ENCODE peak calls at places on chromosome 11, in eight cellular contexts. D, S, P, T, Y, O, U and X are unnamed samples.

GRCh38 chr11:65915821-65916251 is 3.0 kb downstream of the C11orf68 start:
- DNase-seq in U (no peak), S (no peak), P (peak; percentile 97), O (no peak), T (no peak), D (peak; percentile 72), Y (peak; percentile 98), X (no peak)

GRCh38 chr11:104663190-104664140 is 234.8 kb downstream of the CASP12 start:
- DNase-seq in Y (peak; percentile 40), S (no peak), O (no peak), P (no peak), D (no peak), T (no peak), U (no peak), X (no peak)

GRCh38 chr11:1460396-1460795 is 26.2 kb downstream of the MOB2 start:
- DNase-seq in P (peak; percentile 15), S (no peak), T (no peak), D (peak; percentile 73), Y (peak; percentile 51), U (no peak), O (no peak), X (no peak)

GRCh38 chr11:73629907-73630306 is 16.5 kb upstream of the PLEKHB1 start:
- DNase-seq in S (no peak), T (no peak), O (no peak), P (no peak), U (no peak), Y (no peak), D (no peak), X (no peak)

GRCh38 chr11:124669193-124669592 is 4.3 kb downstream of the SIAE start:
- DNase-seq in S (peak; percentile 68), P (peak; percentile 72), T (no peak), O (peak; percentile 18), D (peak; percentile 51), Y (peak; percentile 62), U (no peak), X (peak; percentile 53)

GRCh38 chr11:93740031-93740801 is 1.1 kb downstream of the TAF1D start:
- DNase-seq in P (peak; percentile 55), D (no peak), Y (peak; percentile 39), T (no peak), O (no peak), U (no peak), S (no peak), X (peak; percentile 8)

GRCh38 chr11:109644158-109644557 is 222.2 kb downstream of the C11orf87 start:
- DNase-seq in O (no peak), U (no peak), S (peak; percentile 11), Y (peak; percentile 26), T (no peak), P (peak; percentile 3), D (peak; percentile 14), X (no peak)

GRCh38 chr11:11706022-11706421 is 84.2 kb upstream of the GALNT18 start:
- DNase-seq in O (no peak), S (peak; percentile 10), Y (peak; percentile 5), U (no peak), P (no peak), D (no peak), T (no peak), X (no peak)

GRCh38 chr11:7251836-7252682 is at the start of gene SYT9:
- DNase-seq in Y (peak; percentile 5), D (peak; percentile 51), P (peak; percentile 24), U (peak; percentile 50), O (no peak), S (peak; percentile 64), T (no peak), X (no peak)

GRCh38 chr11:12274558-12275197 is 102.7 kb upstream of the PARVA start:
- DNase-seq in D (no peak), T (no peak), S (no peak), U (no peak), O (no peak), P (peak; percentile 35), Y (peak; percentile 52), X (no peak)

GRCh38 chr11:116459644-116460043 is 313.1 kb downstream of the BUD13 start:
- DNase-seq in D (no peak), S (peak; percentile 35), U (no peak), Y (no peak), P (no peak), O (no peak), T (no peak), X (no peak)

GRCh38 chr11:47408598-47409439 is 429 bp downstream of the SLC39A13 start:
- DNase-seq in P (peak; percentile 83), S (no peak), U (no peak), D (peak; percentile 48), T (no peak), O (no peak), Y (peak; percentile 86), X (no peak)

GRCh38 chr11:102926517-102926916 is 29.0 kb downstream of the MMP13 start:
- DNase-seq in T (no peak), U (no peak), O (no peak), D (no peak), Y (no peak), S (no peak), P (no peak), X (no peak)

GRCh38 chr11:18853086-18853720 is 61.6 kb upstream of the PTPN5 start:
- DNase-seq in Y (peak; percentile 28), U (no peak), T (no peak), P (peak; percentile 60), O (no peak), D (no peak), S (peak; percentile 22), X (no peak)

GRCh38 chr11:127816959-127817358 is 770.4 kb downstream of the ETS1 start:
- DNase-seq in D (no peak), Y (no peak), S (no peak), T (no peak), U (no peak), O (no peak), P (no peak), X (no peak)

GRCh38 chr11:122817121-122817520 is 21.2 kb upstream of the CRTAM start:
- DNase-seq in T (no peak), P (no peak), U (no peak), D (peak; percentile 55), S (no peak), Y (peak; percentile 34), O (no peak), X (no peak)

GRCh38 chr11:115677190-115677589 is 173.0 kb upstream of the CADM1 start:
- DNase-seq in T (no peak), U (no peak), P (no peak), D (no peak), S (no peak), O (no peak), Y (no peak), X (no peak)

GRCh38 chr11:47399860-47400812 is 8.3 kb upstream of the SLC39A13 start:
- DNase-seq in Y (no peak), S (no peak), T (no peak), D (no peak), O (no peak), P (no peak), U (peak; percentile 67), X (peak; percentile 53)

GRCh38 chr11:115941481-115941993 is 437.3 kb upstream of the CADM1 start:
- DNase-seq in O (no peak), U (no peak), T (no peak), D (peak; percentile 31), P (peak; percentile 31), S (no peak), Y (peak; percentile 8), X (no peak)

GRCh38 chr11:28976012-28976800 is 868.0 kb downstream of the METTL15 start:
- DNase-seq in T (no peak), Y (no peak), D (no peak), S (no peak), O (no peak), P (no peak), U (no peak), X (no peak)

GRCh38 chr11:132125855-132126841 is 755.7 kb downstream of the NTM start:
- DNase-seq in O (no peak), P (peak; percentile 33), S (no peak), Y (peak; percentile 33), T (no peak), U (peak; percentile 22), D (no peak), X (no peak)

GRCh38 chr11:127073621-127074020 is 73.1 kb upstream of the KIRREL3 start:
- DNase-seq in D (no peak), U (no peak), Y (no peak), T (no peak), S (no peak), O (no peak), P (no peak), X (no peak)

GRCh38 chr11:19073454-19074415 is 13.2 kb upstream of the MRGPRX2 start:
- DNase-seq in U (no peak), S (no peak), T (no peak), Y (no peak), P (no peak), O (no peak), D (no peak), X (no peak)

GRCh38 chr11:33515347-33515746 is 185.3 kb downstream of the C11orf91 start:
- DNase-seq in T (no peak), U (no peak), O (no peak), P (peak; percentile 51), S (no peak), D (no peak), Y (peak; percentile 96), X (no peak)

GRCh38 chr11:44279483-44279882 is 30.5 kb downstream of the ALX4 start:
- DNase-seq in T (no peak), U (no peak), P (no peak), S (no peak), Y (no peak), O (no peak), D (no peak), X (no peak)

GRCh38 chr11:70312401-70313357 is 42.2 kb downstream of the PPFIA1 start:
- DNase-seq in T (no peak), D (peak; percentile 19), U (no peak), S (no peak), O (no peak), P (no peak), Y (no peak), X (no peak)

GRCh38 chr11:65214212-65214845 is 32.6 kb downstream of the CAPN1 start:
- DNase-seq in T (no peak), Y (no peak), P (no peak), O (no peak), S (no peak), U (no peak), D (no peak), X (no peak)

GRCh38 chr11:2787816-2788750 is 88.3 kb upstream of the KCNQ1OT1 start:
- DNase-seq in U (no peak), D (no peak), P (no peak), T (peak; percentile 1), S (no peak), Y (no peak), O (no peak), X (no peak)

GRCh38 chr11:128095459-128096096 is 491.8 kb downstream of the ETS1 start:
- DNase-seq in D (no peak), T (no peak), U (no peak), P (peak; percentile 91), O (no peak), S (no peak), Y (peak; percentile 69), X (no peak)

GRCh38 chr11:35246725-35247124 is 107.8 kb downstream of the CD44 start:
- DNase-seq in D (peak; percentile 56), S (no peak), Y (peak; percentile 54), O (no peak), T (no peak), P (peak; percentile 13), U (no peak), X (no peak)

GRCh38 chr11:61107888-61108287 is 5.6 kb downstream of the CD5 start:
- DNase-seq in Y (no peak), O (no peak), T (no peak), S (no peak), D (no peak), U (no peak), P (no peak), X (no peak)

GRCh38 chr11:100586346-100587101 is 100.6 kb upstream of the ARHGAP42 start:
- DNase-seq in S (no peak), O (no peak), P (no peak), U (no peak), D (no peak), T (no peak), Y (no peak), X (no peak)